ENCODE peak calls at places on chromosomes 3 and 15, in six cellular contexts. R is endothelial cell, X is AG04449, S is OCI-LY7, T is heart right ventricle, O is body of pancreas. B is an unnamed sample.

GRCh38 chr3:195764961-195765706 is 44.4 kb downstream of the MUC20 start:
- DNase-seq in R (no peak), O (no peak), X (no peak), T (no peak), S (no peak), B (no peak)

GRCh38 chr3:107752202-107752990 is 229.6 kb downstream of the BBX start:
- DNase-seq in O (peak), R (peak), T (no peak), S (peak), X (no peak), B (peak)

GRCh38 chr15:39657714-39658113 is 76.8 kb downstream of the THBS1 start:
- DNase-seq in R (no peak), O (no peak), T (no peak), S (no peak), X (peak), B (no peak)

GRCh38 chr15:72057548-72058091 is 60.3 kb downstream of the MYO9A start:
- DNase-seq in S (no peak), O (no peak), T (no peak), X (no peak), R (no peak), B (no peak)

GRCh38 chr15:98671060-98672008 is 23.0 kb downstream of the IGF1R start:
- DNase-seq in S (no peak), O (no peak), R (no peak), X (no peak), T (no peak), B (no peak)

GRCh38 chr3:30747771-30748281 is 141.4 kb downstream of the TGFBR2 start:
- DNase-seq in O (no peak), S (peak), X (no peak), T (no peak), R (no peak), B (no peak)

GRCh38 chr3:73094127-73094526 is 32.7 kb downstream of the EBLN2 start:
- DNase-seq in O (no peak), T (no peak), R (no peak), S (no peak), X (no peak), B (no peak)

GRCh38 chr15:28952666-28953491 is 67.1 kb downstream of the APBA2 start:
- DNase-seq in R (no peak), T (no peak), S (no peak), X (no peak), O (no peak), B (no peak)

GRCh38 chr3:40691598-40691905 is 166.8 kb downstream of the ZNF621 start:
- DNase-seq in X (no peak), T (peak), O (peak), S (no peak), R (no peak), B (no peak)

GRCh38 chr3:47491777-47492176 is 16.0 kb upstream of the SCAP start:
- DNase-seq in X (no peak), R (no peak), S (peak), T (no peak), O (no peak), B (no peak)

GRCh38 chr3:73766599-73767378 is 142.0 kb upstream of the PDZRN3 start:
- DNase-seq in O (no peak), X (peak), T (peak), R (no peak), S (no peak), B (no peak)

GRCh38 chr3:105774444-105775180 is 94.2 kb downstream of the CBLB start:
- DNase-seq in O (no peak), S (no peak), R (no peak), X (no peak), T (no peak), B (no peak)

GRCh38 chr3:168885028-168885427 is 778.5 kb downstream of the MECOM start:
- DNase-seq in X (no peak), T (no peak), O (no peak), R (no peak), S (no peak), B (no peak)

GRCh38 chr3:195270350-195271115 is 426 bp downstream of the XXYLT1 start:
- DNase-seq in O (peak), S (peak), T (peak), X (no peak), R (peak), B (peak)

GRCh38 chr15:22968356-22968755 is 11.8 kb downstream of the CYFIP1 start:
- DNase-seq in S (no peak), O (no peak), X (peak), R (no peak), T (no peak), B (no peak)

GRCh38 chr3:66115858-66116654 is 77.3 kb upstream of the MAGI1 start:
- DNase-seq in R (no peak), T (peak), X (peak), S (no peak), O (peak), B (no peak)

GRCh38 chr3:173065543-173065970 is 75.5 kb downstream of the SPATA16 start:
- DNase-seq in T (peak), R (no peak), S (no peak), O (no peak), X (no peak), B (no peak)

GRCh38 chr3:156491192-156491591 is 63.7 kb downstream of the SSR3 start:
- DNase-seq in X (no peak), R (no peak), O (no peak), S (no peak), T (no peak), B (no peak)

GRCh38 chr3:23648965-23649328 is 156.8 kb upstream of the UBE2E1 start:
- DNase-seq in S (no peak), T (no peak), X (no peak), R (no peak), O (peak), B (no peak)

GRCh38 chr15:60396964-60397771 is 618 bp downstream of the ANXA2 start:
- DNase-seq in R (peak), T (peak), S (peak), O (peak), X (no peak), B (peak)

GRCh38 chr3:153706706-153707105 is 414.5 kb upstream of the ARHGEF26 start:
- DNase-seq in O (no peak), S (no peak), X (no peak), R (no peak), T (no peak), B (no peak)

GRCh38 chr3:156691920-156692319 is 17.5 kb downstream of the TIPARP start:
- DNase-seq in O (no peak), X (no peak), T (no peak), S (no peak), R (no peak), B (no peak)

GRCh38 chr15:62122249-62122648 is 42.8 kb downstream of the C2CD4B start:
- DNase-seq in O (no peak), R (no peak), T (no peak), S (peak), X (no peak), B (no peak)

GRCh38 chr15:25783134-25783533 is 80.0 kb downstream of the ATP10A start:
- DNase-seq in R (no peak), X (no peak), O (no peak), T (no peak), S (no peak), B (no peak)

GRCh38 chr15:79314811-79315210 is 3.9 kb downstream of the TMED3 start:
- DNase-seq in S (no peak), O (peak), X (no peak), R (no peak), T (no peak), B (no peak)

DNA sequence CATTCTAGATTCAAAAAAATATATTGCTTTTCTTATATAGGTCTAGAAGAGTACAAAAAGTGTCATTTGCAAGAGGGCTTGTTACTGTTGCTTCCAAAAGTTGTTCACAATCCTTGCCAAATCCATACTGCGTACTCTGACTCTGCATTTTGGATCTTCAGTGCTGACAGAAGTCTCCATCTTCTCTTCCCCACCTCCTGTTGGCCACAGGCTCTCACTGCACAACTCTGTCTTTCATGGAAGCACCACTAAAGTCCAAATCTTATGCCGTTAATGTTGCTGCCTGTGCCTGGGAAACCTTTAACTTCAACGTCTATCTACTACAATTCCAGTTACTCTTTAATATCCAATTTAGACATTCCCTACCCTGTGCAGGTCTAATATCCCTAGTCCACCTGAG is 419.9 kb downstream of the NR2F2 start:
- DNase-seq in X (no peak), T (no peak), O (no peak), S (no peak), R (no peak), B (no peak)
- TF ChIP-seq CTCF in X (no peak), T (no peak), O (no peak), S (no peak), R (no peak), B (no peak)

GRCh38 chr15:33639968-33640367 is 328.3 kb upstream of the CHRM5 start:
- DNase-seq in T (no peak), R (no peak), O (peak), S (peak), X (no peak), B (no peak)
- TF ChIP-seq CTCF in T (no peak), R (no peak), O (no peak), S (no peak), X (no peak), B (no peak)

GRCh38 chr15:53445531-53445930 is 313.9 kb downstream of the WDR72 start:
- DNase-seq in O (no peak), S (no peak), T (no peak), X (no peak), R (no peak), B (no peak)

GRCh38 chr15:53448215-53449001 is 311.1 kb downstream of the WDR72 start:
- DNase-seq in R (no peak), T (no peak), O (peak), S (no peak), X (no peak), B (no peak)

GRCh38 chr15:53447742-53448141 is 311.7 kb downstream of the WDR72 start:
- DNase-seq in R (no peak), O (no peak), X (no peak), T (no peak), S (no peak), B (no peak)

GRCh38 chr15:53447053-53447574 is 312.3 kb downstream of the WDR72 start:
- DNase-seq in S (no peak), R (no peak), X (no peak), T (no peak), O (peak), B (no peak)

GRCh38 chr15:53446376-53446775 is 313.1 kb downstream of the WDR72 start:
- DNase-seq in S (no peak), X (no peak), R (no peak), T (no peak), O (peak), B (no peak)
- TF ChIP-seq CTCF in S (no peak), X (no peak), R (no peak), T (no peak), O (no peak), B (no peak)

GRCh38 chr3:31974454-31974853 is 6.6 kb downstream of the OSBPL10 start:
- DNase-seq in R (no peak), T (no peak), S (no peak), X (no peak), O (no peak), B (no peak)
- TF ChIP-seq CTCF in R (no peak), T (no peak), S (no peak), X (no peak), O (no peak), B (no peak)

DNA sequence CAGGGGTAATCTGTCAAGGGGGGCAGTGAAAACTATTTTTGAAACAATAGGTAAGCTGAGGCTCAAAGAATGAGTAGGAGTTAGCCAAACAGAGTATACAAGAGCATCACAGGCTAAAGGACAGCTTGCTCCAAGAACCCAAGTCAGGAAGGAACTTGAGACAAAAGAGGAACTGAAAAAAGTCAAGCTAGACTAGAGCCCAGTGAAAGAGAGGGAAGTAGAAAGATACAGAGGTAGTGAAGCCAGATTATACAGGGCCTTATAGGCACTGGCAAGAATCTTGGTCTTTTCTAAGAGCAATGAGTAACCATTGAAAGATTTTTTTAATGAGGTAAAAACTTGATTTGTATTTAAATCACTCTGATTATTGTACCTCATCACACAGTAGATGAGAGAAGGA is 69.9 kb downstream of the FILIP1L start:
- DNase-seq in T (no peak), X (no peak), S (peak), R (no peak), O (no peak), B (no peak)
- TF ChIP-seq CTCF in T (no peak), X (no peak), S (no peak), R (no peak), O (no peak), B (no peak)

GRCh38 chr3:185421577-185422232 is 58.8 kb downstream of the MAP3K13 start:
- DNase-seq in X (no peak), R (no peak), O (no peak), S (peak), T (no peak), B (no peak)
- TF ChIP-seq CTCF in X (no peak), R (no peak), O (no peak), S (no peak), T (no peak), B (no peak)

GRCh38 chr3:102063572-102063971 is 214.3 kb downstream of the NFKBIZ start:
- DNase-seq in X (no peak), T (no peak), R (no peak), S (no peak), O (no peak), B (no peak)

GRCh38 chr3:102068736-102069135 is 219.4 kb downstream of the NFKBIZ start:
- DNase-seq in X (no peak), S (no peak), O (no peak), R (no peak), T (no peak), B (no peak)

GRCh38 chr3:102068327-102068726 is 219.0 kb downstream of the NFKBIZ start:
- DNase-seq in R (no peak), S (no peak), O (no peak), X (no peak), T (no peak), B (no peak)

GRCh38 chr3:102069211-102069662 is 219.9 kb downstream of the NFKBIZ start:
- DNase-seq in R (no peak), T (no peak), X (no peak), S (no peak), O (no peak), B (no peak)

GRCh38 chr3:102066470-102066869 is 217.2 kb downstream of the NFKBIZ start:
- DNase-seq in S (no peak), R (no peak), T (no peak), O (no peak), X (no peak), B (no peak)
- TF ChIP-seq CTCF in S (no peak), R (no peak), T (no peak), O (no peak), X (no peak), B (no peak)